ENCODE peak calls at places on chromosomes 5 and 9, in ten cellular contexts. One of them, this sample, is unnamed.

GRCh38 chr9:137339606-137340462 is 37.8 kb upstream of the NRARP start:
- DNase-seq in HFF-Myc: no peak
- DNase-seq in Peyer's patch: no peak
- DNase-seq in stimulated activated CD4-positive, alpha-beta T cell treated with anti-CD3 and anti-CD28 coated beads, TNF-alpha, amount 100 ng/mL, for 1 hour: no peak
- DNase-seq in activated CD8-positive, alpha-beta memory T cell treated with anti-CD3 and anti-CD28 coated beads for 48 hours: no peak
- DNase-seq in coronary artery: no peak
- DNase-seq in mesenchymal stem cell: no peak
- DNase-seq in HCT116: no peak
- DNase-seq in NCI-H1092 treated with DMSO at 0.1 percent for 48 hours: no peak
- DNase-seq in stimulated activated CD8-positive, alpha-beta memory T cell treated with anti-CD3 and anti-CD28 coated beads, Interleukin-2, amount 100 ng/mL, for 48 hours: no peak
- DNase-seq in this sample: no peak

GRCh38 chr9:89854715-89855475 is 250.1 kb downstream of the GADD45G start:
- DNase-seq in mesenchymal stem cell: no peak
- DNase-seq in NCI-H1092 treated with DMSO at 0.1 percent for 48 hours: no peak
- DNase-seq in activated CD8-positive, alpha-beta memory T cell treated with anti-CD3 and anti-CD28 coated beads for 48 hours: no peak
- DNase-seq in stimulated activated CD4-positive, alpha-beta T cell treated with anti-CD3 and anti-CD28 coated beads, TNF-alpha, amount 100 ng/mL, for 1 hour: no peak
- DNase-seq in Peyer's patch: peak
- DNase-seq in HCT116: no peak
- DNase-seq in stimulated activated CD8-positive, alpha-beta memory T cell treated with anti-CD3 and anti-CD28 coated beads, Interleukin-2, amount 100 ng/mL, for 48 hours: no peak
- DNase-seq in HFF-Myc: no peak
- DNase-seq in coronary artery: peak
- DNase-seq in this sample: no peak

GRCh38 chr9:134288731-134289130 is 37.5 kb upstream of the RXRA start:
- DNase-seq in Peyer's patch: no peak
- DNase-seq in HFF-Myc: no peak
- DNase-seq in stimulated activated CD4-positive, alpha-beta T cell treated with anti-CD3 and anti-CD28 coated beads, TNF-alpha, amount 100 ng/mL, for 1 hour: no peak
- DNase-seq in stimulated activated CD8-positive, alpha-beta memory T cell treated with anti-CD3 and anti-CD28 coated beads, Interleukin-2, amount 100 ng/mL, for 48 hours: no peak
- DNase-seq in coronary artery: no peak
- DNase-seq in NCI-H1092 treated with DMSO at 0.1 percent for 48 hours: no peak
- DNase-seq in HCT116: no peak
- DNase-seq in mesenchymal stem cell: no peak
- DNase-seq in activated CD8-positive, alpha-beta memory T cell treated with anti-CD3 and anti-CD28 coated beads for 48 hours: no peak
- DNase-seq in this sample: no peak

GRCh38 chr5:97452646-97453045 is 269.6 kb upstream of the RIOK2 start:
- DNase-seq in stimulated activated CD8-positive, alpha-beta memory T cell treated with anti-CD3 and anti-CD28 coated beads, Interleukin-2, amount 100 ng/mL, for 48 hours: no peak
- DNase-seq in HFF-Myc: no peak
- DNase-seq in mesenchymal stem cell: no peak
- DNase-seq in activated CD8-positive, alpha-beta memory T cell treated with anti-CD3 and anti-CD28 coated beads for 48 hours: no peak
- DNase-seq in Peyer's patch: no peak
- DNase-seq in stimulated activated CD4-positive, alpha-beta T cell treated with anti-CD3 and anti-CD28 coated beads, TNF-alpha, amount 100 ng/mL, for 1 hour: no peak
- DNase-seq in HCT116: no peak
- DNase-seq in coronary artery: no peak
- DNase-seq in NCI-H1092 treated with DMSO at 0.1 percent for 48 hours: no peak
- DNase-seq in this sample: no peak

GRCh38 chr5:621341-621761 is 9.2 kb downstream of the CEP72 start:
- DNase-seq in mesenchymal stem cell: no peak
- DNase-seq in Peyer's patch: peak
- DNase-seq in activated CD8-positive, alpha-beta memory T cell treated with anti-CD3 and anti-CD28 coated beads for 48 hours: no peak
- DNase-seq in HCT116: no peak
- DNase-seq in NCI-H1092 treated with DMSO at 0.1 percent for 48 hours: no peak
- DNase-seq in stimulated activated CD8-positive, alpha-beta memory T cell treated with anti-CD3 and anti-CD28 coated beads, Interleukin-2, amount 100 ng/mL, for 48 hours: no peak
- DNase-seq in HFF-Myc: no peak
- DNase-seq in stimulated activated CD4-positive, alpha-beta T cell treated with anti-CD3 and anti-CD28 coated beads, TNF-alpha, amount 100 ng/mL, for 1 hour: no peak
- DNase-seq in coronary artery: no peak
- DNase-seq in this sample: peak

GRCh38 chr5:142405023-142405422 is 80.2 kb upstream of the SPRY4 start:
- DNase-seq in Peyer's patch: no peak
- DNase-seq in stimulated activated CD8-positive, alpha-beta memory T cell treated with anti-CD3 and anti-CD28 coated beads, Interleukin-2, amount 100 ng/mL, for 48 hours: no peak
- DNase-seq in HCT116: no peak
- DNase-seq in mesenchymal stem cell: no peak
- DNase-seq in NCI-H1092 treated with DMSO at 0.1 percent for 48 hours: no peak
- DNase-seq in coronary artery: no peak
- DNase-seq in HFF-Myc: no peak
- DNase-seq in activated CD8-positive, alpha-beta memory T cell treated with anti-CD3 and anti-CD28 coated beads for 48 hours: no peak
- DNase-seq in stimulated activated CD4-positive, alpha-beta T cell treated with anti-CD3 and anti-CD28 coated beads, TNF-alpha, amount 100 ng/mL, for 1 hour: no peak
- DNase-seq in this sample: no peak

GRCh38 chr5:8333977-8334376 is 465.0 kb downstream of the MTRR start:
- DNase-seq in HCT116: no peak
- DNase-seq in mesenchymal stem cell: no peak
- DNase-seq in Peyer's patch: no peak
- DNase-seq in NCI-H1092 treated with DMSO at 0.1 percent for 48 hours: no peak
- DNase-seq in stimulated activated CD8-positive, alpha-beta memory T cell treated with anti-CD3 and anti-CD28 coated beads, Interleukin-2, amount 100 ng/mL, for 48 hours: no peak
- DNase-seq in coronary artery: no peak
- DNase-seq in HFF-Myc: no peak
- DNase-seq in activated CD8-positive, alpha-beta memory T cell treated with anti-CD3 and anti-CD28 coated beads for 48 hours: no peak
- DNase-seq in stimulated activated CD4-positive, alpha-beta T cell treated with anti-CD3 and anti-CD28 coated beads, TNF-alpha, amount 100 ng/mL, for 1 hour: no peak
- DNase-seq in this sample: no peak

GRCh38 chr5:44708611-44709010 is 100.1 kb upstream of the MRPS30 start:
- DNase-seq in stimulated activated CD8-positive, alpha-beta memory T cell treated with anti-CD3 and anti-CD28 coated beads, Interleukin-2, amount 100 ng/mL, for 48 hours: no peak
- DNase-seq in HCT116: no peak
- DNase-seq in activated CD8-positive, alpha-beta memory T cell treated with anti-CD3 and anti-CD28 coated beads for 48 hours: no peak
- DNase-seq in HFF-Myc: no peak
- DNase-seq in mesenchymal stem cell: no peak
- DNase-seq in NCI-H1092 treated with DMSO at 0.1 percent for 48 hours: no peak
- DNase-seq in Peyer's patch: no peak
- DNase-seq in stimulated activated CD4-positive, alpha-beta T cell treated with anti-CD3 and anti-CD28 coated beads, TNF-alpha, amount 100 ng/mL, for 1 hour: no peak
- DNase-seq in coronary artery: no peak
- DNase-seq in this sample: no peak

GRCh38 chr9:86706391-86706790 is 240.9 kb downstream of the GAS1 start:
- DNase-seq in NCI-H1092 treated with DMSO at 0.1 percent for 48 hours: no peak
- DNase-seq in stimulated activated CD8-positive, alpha-beta memory T cell treated with anti-CD3 and anti-CD28 coated beads, Interleukin-2, amount 100 ng/mL, for 48 hours: no peak
- DNase-seq in mesenchymal stem cell: peak
- DNase-seq in coronary artery: no peak
- DNase-seq in Peyer's patch: no peak
- DNase-seq in HFF-Myc: no peak
- DNase-seq in stimulated activated CD4-positive, alpha-beta T cell treated with anti-CD3 and anti-CD28 coated beads, TNF-alpha, amount 100 ng/mL, for 1 hour: no peak
- DNase-seq in activated CD8-positive, alpha-beta memory T cell treated with anti-CD3 and anti-CD28 coated beads for 48 hours: no peak
- DNase-seq in HCT116: no peak
- DNase-seq in this sample: no peak

GRCh38 chr5:170159101-170159698 is 53.5 kb downstream of the FOXI1 start:
- DNase-seq in mesenchymal stem cell: peak
- DNase-seq in activated CD8-positive, alpha-beta memory T cell treated with anti-CD3 and anti-CD28 coated beads for 48 hours: no peak
- DNase-seq in stimulated activated CD4-positive, alpha-beta T cell treated with anti-CD3 and anti-CD28 coated beads, TNF-alpha, amount 100 ng/mL, for 1 hour: no peak
- DNase-seq in HCT116: no peak
- DNase-seq in stimulated activated CD8-positive, alpha-beta memory T cell treated with anti-CD3 and anti-CD28 coated beads, Interleukin-2, amount 100 ng/mL, for 48 hours: no peak
- DNase-seq in Peyer's patch: no peak
- DNase-seq in coronary artery: no peak
- DNase-seq in NCI-H1092 treated with DMSO at 0.1 percent for 48 hours: no peak
- DNase-seq in HFF-Myc: no peak
- DNase-seq in this sample: no peak

GRCh38 chr9:8762676-8763075 is 963.1 kb upstream of the DMAC1 start:
- DNase-seq in Peyer's patch: no peak
- DNase-seq in stimulated activated CD8-positive, alpha-beta memory T cell treated with anti-CD3 and anti-CD28 coated beads, Interleukin-2, amount 100 ng/mL, for 48 hours: no peak
- DNase-seq in coronary artery: no peak
- DNase-seq in activated CD8-positive, alpha-beta memory T cell treated with anti-CD3 and anti-CD28 coated beads for 48 hours: no peak
- DNase-seq in NCI-H1092 treated with DMSO at 0.1 percent for 48 hours: no peak
- DNase-seq in stimulated activated CD4-positive, alpha-beta T cell treated with anti-CD3 and anti-CD28 coated beads, TNF-alpha, amount 100 ng/mL, for 1 hour: no peak
- DNase-seq in HFF-Myc: no peak
- DNase-seq in mesenchymal stem cell: no peak
- DNase-seq in HCT116: no peak
- DNase-seq in this sample: no peak

GRCh38 chr9:68454579-68455334 is 85.9 kb downstream of the TMEM252 start:
- DNase-seq in stimulated activated CD4-positive, alpha-beta T cell treated with anti-CD3 and anti-CD28 coated beads, TNF-alpha, amount 100 ng/mL, for 1 hour: no peak
- DNase-seq in mesenchymal stem cell: no peak
- DNase-seq in HCT116: no peak
- DNase-seq in coronary artery: no peak
- DNase-seq in Peyer's patch: no peak
- DNase-seq in NCI-H1092 treated with DMSO at 0.1 percent for 48 hours: no peak
- DNase-seq in HFF-Myc: no peak
- DNase-seq in activated CD8-positive, alpha-beta memory T cell treated with anti-CD3 and anti-CD28 coated beads for 48 hours: no peak
- DNase-seq in stimulated activated CD8-positive, alpha-beta memory T cell treated with anti-CD3 and anti-CD28 coated beads, Interleukin-2, amount 100 ng/mL, for 48 hours: no peak
- DNase-seq in this sample: no peak

GRCh38 chr9:755454-756381 is 85.8 kb upstream of the DMRT1 start:
- DNase-seq in stimulated activated CD4-positive, alpha-beta T cell treated with anti-CD3 and anti-CD28 coated beads, TNF-alpha, amount 100 ng/mL, for 1 hour: no peak
- DNase-seq in stimulated activated CD8-positive, alpha-beta memory T cell treated with anti-CD3 and anti-CD28 coated beads, Interleukin-2, amount 100 ng/mL, for 48 hours: no peak
- DNase-seq in coronary artery: no peak
- DNase-seq in NCI-H1092 treated with DMSO at 0.1 percent for 48 hours: no peak
- DNase-seq in HCT116: peak
- DNase-seq in mesenchymal stem cell: peak
- DNase-seq in activated CD8-positive, alpha-beta memory T cell treated with anti-CD3 and anti-CD28 coated beads for 48 hours: no peak
- DNase-seq in HFF-Myc: peak
- DNase-seq in Peyer's patch: no peak
- DNase-seq in this sample: no peak

GRCh38 chr5:55063899-55064298 is 38.5 kb upstream of the GZMA start:
- DNase-seq in Peyer's patch: no peak
- DNase-seq in stimulated activated CD8-positive, alpha-beta memory T cell treated with anti-CD3 and anti-CD28 coated beads, Interleukin-2, amount 100 ng/mL, for 48 hours: no peak
- DNase-seq in NCI-H1092 treated with DMSO at 0.1 percent for 48 hours: no peak
- DNase-seq in mesenchymal stem cell: no peak
- DNase-seq in coronary artery: no peak
- DNase-seq in activated CD8-positive, alpha-beta memory T cell treated with anti-CD3 and anti-CD28 coated beads for 48 hours: no peak
- DNase-seq in HFF-Myc: no peak
- DNase-seq in HCT116: no peak
- DNase-seq in stimulated activated CD4-positive, alpha-beta T cell treated with anti-CD3 and anti-CD28 coated beads, TNF-alpha, amount 100 ng/mL, for 1 hour: no peak
- DNase-seq in this sample: no peak

This sample was measured in mesothelial cell of epicardium.